ENCODE peak calls at places on chromosome 7, in four cellular contexts. Y is breast epithelium, B is cardiac fibroblast, N is cardiac muscle cell. A is an unnamed sample.

GRCh38 chr7:22694597-22695207 is 32.3 kb upstream of the IL6 start:
- DNase-seq in N (no peak), Y (no peak), B (no peak), A (no peak)

GRCh38 chr7:102934670-102935069 is 21.9 kb downstream of the LRRC17 start:
- DNase-seq in B (peak; percentile 43), Y (no peak), N (peak; percentile 48), A (no peak)

GRCh38 chr7:142516038-142516501 is 233.2 kb upstream of the PRSS1 start:
- DNase-seq in Y (no peak), B (peak; percentile 79), N (peak; percentile 79), A (peak; percentile 86)

GRCh38 chr7:134780166-134780853 is 876 bp downstream of the CALD1 start:
- DNase-seq in B (peak; percentile 60), N (peak; percentile 63), Y (no peak), A (no peak)

GRCh38 chr7:4069268-4070095 is 612.6 kb upstream of the FOXK1 start:
- DNase-seq in B (no peak), N (no peak), Y (no peak), A (no peak)

GRCh38 chr7:11261470-11261869 is 287.8 kb downstream of the PHF14 start:
- DNase-seq in Y (peak; percentile 74), B (no peak), N (no peak), A (no peak)

GRCh38 chr7:119197872-119198527 is 973.5 kb downstream of the ANKRD7 start:
- DNase-seq in B (peak; percentile 57), N (peak; percentile 55), Y (no peak), A (peak; percentile 63)

GRCh38 chr7:151762501-151763245 is 114.2 kb downstream of the PRKAG2 start:
- DNase-seq in Y (no peak), B (no peak), N (no peak), A (no peak)

GRCh38 chr7:147071536-147071935 is 954.9 kb downstream of the CNTNAP2 start:
- DNase-seq in Y (no peak), B (no peak), N (no peak), A (no peak)

GRCh38 chr7:92833766-92834605 is 2.4 kb downstream of the CDK6 start:
- DNase-seq in B (peak; percentile 75), N (peak; percentile 88), Y (peak; percentile 47), A (peak; percentile 85)

GRCh38 chr7:11206131-11206921 is 232.7 kb downstream of the PHF14 start:
- DNase-seq in B (no peak), N (no peak), Y (no peak), A (peak; percentile 16)

GRCh38 chr7:153370092-153370491 is 610.5 kb downstream of the ACTR3B start:
- DNase-seq in B (no peak), N (no peak), Y (no peak), A (no peak)

GRCh38 chr7:140068033-140068432 is 5.3 kb upstream of the PARP12 start:
- DNase-seq in Y (no peak), N (no peak), B (no peak), A (no peak)

GRCh38 chr7:112080441-112080840 is 125.8 kb downstream of the DOCK4 start:
- DNase-seq in Y (no peak), N (peak; percentile 89), B (peak; percentile 99), A (peak; percentile 94)

GRCh38 chr7:146172112-146172511 is 55.5 kb downstream of the CNTNAP2 start:
- DNase-seq in N (peak; percentile 0), B (no peak), Y (no peak), A (peak; percentile 42)

GRCh38 chr7:117171106-117171505 is 151.8 kb downstream of the WNT2 start:
- DNase-seq in Y (no peak), N (no peak), B (no peak), A (no peak)
- TF ChIP-seq CTCF in Y (no peak), N (no peak), B (no peak), A (peak; percentile 16)

DNA sequence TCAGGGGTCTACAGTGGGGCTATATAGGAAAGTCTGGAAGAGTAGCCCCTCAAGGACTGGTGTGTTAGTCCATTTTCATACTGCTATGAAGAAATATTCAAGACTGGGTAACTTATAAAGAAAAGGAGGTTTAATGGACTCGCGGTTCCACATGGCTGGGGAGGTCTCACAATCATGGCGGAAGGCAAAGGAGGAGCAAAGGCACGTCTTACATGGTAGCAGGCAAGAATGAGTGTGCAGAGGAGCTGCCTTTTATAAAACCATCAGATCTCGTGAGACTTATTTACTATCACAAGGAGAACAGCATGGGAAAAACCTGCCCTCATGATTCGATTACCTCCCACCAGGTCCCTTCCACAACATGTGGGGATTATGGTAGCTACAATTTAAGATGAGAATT is 3.0 kb downstream of the FKBP14 start:
- DNase-seq in B (no peak), N (no peak), Y (no peak), A (no peak)
- H3K4me3 ChIP-seq in B (no peak overlapping the region), N (no peak overlapping the region), Y (no peak overlapping the region), A (no peak overlapping the region)

DNA sequence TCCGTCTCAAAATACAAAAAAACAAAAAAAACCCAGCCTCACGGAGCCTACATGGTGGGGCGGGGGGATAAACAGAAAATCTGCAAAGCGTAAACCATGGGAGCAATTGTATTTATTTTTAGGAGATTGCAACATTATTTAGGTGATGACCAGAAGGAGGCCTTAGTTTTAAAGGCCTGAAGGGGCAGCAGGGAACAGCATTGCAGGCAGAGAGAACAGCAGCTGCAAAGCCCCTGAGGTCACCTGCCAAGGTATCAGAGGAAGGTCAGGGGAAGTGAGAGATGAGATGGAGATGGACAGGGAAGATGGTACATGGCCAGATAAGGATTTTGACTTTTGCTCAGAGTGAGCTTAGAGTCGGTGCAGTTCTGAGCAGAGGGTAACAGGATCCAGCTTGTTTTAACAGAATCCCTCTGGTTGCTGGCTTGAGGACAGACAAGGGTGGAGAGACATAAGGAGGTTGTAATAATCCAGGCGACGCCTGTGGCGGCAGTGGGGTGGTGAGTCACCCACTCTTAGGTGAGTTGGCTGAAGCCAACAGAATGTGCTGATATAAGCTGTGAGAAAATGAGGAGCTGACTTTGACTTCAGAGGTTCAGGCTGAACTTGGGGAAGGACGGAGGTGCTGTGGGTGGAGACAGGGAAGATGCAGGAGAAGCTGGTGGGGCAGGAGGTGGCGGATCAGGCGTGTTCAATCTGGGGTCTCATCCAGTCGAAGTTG is 82.3 kb upstream of the GTF2I start:
- DNase-seq in Y (peak; percentile 53), B (peak; percentile 35), N (peak; percentile 36), A (peak; percentile 61)
- TF ChIP-seq CTCF in Y (no peak), B (no peak), N (no peak), A (no peak)

GRCh38 chr7:130937830-130938229 is 203.8 kb upstream of the KLF14 start:
- DNase-seq in Y (no peak), B (no peak), N (no peak), A (no peak)
- H3K4me3 ChIP-seq in Y (no peak overlapping the region), B (no peak overlapping the region), N (no peak overlapping the region), A (no peak overlapping the region)

GRCh38 chr7:40148671-40149070 is 13.9 kb downstream of the SUGCT start:
- DNase-seq in Y (no peak), N (no peak), B (no peak), A (no peak)

GRCh38 chr7:40151504-40151903 is 16.7 kb downstream of the SUGCT start:
- DNase-seq in N (no peak), B (no peak), Y (no peak), A (no peak)

DNA sequence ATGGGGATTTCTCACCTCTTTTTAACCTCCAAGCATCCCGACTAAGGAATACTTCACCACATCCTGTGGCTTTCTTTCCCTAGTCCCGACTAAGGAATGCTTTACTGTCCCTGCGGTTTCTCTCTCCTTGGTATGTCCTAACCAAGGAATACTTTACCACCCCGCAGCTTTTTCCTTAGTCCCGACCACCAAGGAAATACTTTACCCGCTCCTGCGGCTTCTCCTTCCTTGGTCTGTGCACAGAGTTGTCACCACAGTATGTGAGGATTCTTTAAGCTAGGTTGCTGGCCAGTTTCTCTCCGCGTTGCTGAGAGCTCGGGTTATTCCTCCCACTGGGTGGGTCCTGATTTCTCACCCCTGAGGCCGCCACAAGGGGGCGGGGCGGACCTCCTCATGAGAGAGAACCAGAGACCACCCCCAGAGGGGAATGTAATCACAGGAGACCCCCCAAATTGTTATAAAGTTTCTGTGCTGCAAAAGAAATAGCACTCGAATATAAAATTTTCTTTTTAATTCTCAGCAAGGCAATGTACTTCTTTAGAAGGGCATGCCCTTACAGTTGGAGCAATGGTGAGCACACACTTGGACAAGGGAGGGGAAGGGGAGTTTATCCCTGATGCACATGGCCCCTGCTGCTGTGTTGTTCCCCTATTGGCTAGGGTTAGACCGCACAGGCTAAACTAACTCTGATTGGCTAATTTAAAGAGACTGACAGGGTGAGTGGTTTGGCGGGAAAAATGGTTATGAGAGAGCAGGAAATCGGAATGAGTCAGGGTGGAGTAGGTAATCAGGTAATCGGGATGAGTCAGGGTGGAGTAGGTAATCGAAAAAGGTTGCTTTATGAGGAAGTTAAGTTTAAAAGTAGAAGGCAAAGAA is 12.8 kb downstream of the SUGCT start:
- DNase-seq in B (no peak), Y (no peak), N (peak; percentile 4), A (peak; percentile 47)
- TF ChIP-seq CTCF in B (no peak), Y (no peak), N (no peak), A (peak; percentile 28)

DNA sequence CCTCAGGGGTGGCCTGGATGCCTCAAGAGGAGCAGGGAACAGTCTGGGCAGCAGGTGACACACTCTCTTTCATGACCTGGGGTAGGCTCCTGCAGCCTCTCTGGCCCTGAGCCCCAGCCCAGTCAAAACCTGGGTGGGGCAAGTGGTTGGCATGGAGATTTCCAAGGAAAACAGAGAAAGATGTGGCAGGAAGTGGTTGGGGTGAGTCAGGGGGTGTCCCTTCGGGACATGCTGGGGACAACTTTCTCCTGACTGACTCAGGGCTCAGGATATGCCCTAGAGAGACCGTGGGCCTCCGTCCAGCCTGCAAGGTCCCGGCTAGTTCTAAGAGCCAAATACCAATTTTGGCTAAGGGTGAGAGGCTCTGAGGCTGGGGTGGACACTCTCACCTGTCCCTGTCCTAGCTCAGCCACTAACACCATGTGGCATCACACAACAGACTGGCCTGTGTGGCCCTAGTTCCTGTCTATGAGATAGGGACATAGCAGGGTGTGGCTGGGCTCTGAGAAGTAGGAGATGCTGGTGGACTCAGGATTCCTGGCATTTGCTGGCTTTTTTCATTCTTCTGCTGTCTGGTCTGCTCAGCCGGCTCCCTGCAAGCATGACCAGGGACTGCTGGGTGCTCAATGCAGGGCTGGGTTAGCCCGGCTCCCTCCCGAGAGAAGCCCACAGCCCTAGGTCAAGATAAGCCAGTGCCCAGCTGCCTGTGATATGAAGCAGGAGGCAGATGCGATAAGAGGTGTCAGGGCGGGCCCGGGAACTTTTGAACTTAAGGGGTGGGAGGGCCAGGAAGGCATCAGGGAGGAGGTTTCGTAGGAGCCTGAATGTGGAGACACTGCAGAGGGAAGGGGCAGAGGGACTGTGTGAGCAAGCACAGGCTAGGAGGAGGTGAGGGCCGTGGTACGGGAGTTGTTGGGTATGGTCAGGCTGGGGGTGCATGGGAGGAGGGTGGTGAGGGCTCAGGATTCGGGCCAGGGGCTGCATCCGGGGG is 3.3 kb downstream of the AQP1 start:
- DNase-seq in B (peak; percentile 81), N (peak; percentile 36), Y (no peak), A (no peak)
- H3K4me3 ChIP-seq in B (no peak overlapping the region), N (no peak overlapping the region), Y (peak overlapping the region; percentile 46), A (no peak overlapping the region)

A was measured in choroid plexus epithelial cell.